ENCODE peak calls at places on chromosomes 6 and 20, in nine cellular contexts. K is kidney, M is tibial artery, N is spleen, O is suprapubic skin, Q is lower leg skin, J is neural crest cell, U is cardiac fibroblast, L is psoas muscle. G is an unnamed sample.

GRCh38 chr20:39800548-39800947 is 838.4 kb downstream of the DHX35 start:
- DNase-seq in O (no peak), Q (peak), L (peak), J (no peak), M (peak), U (peak), K (peak), N (no peak), G (peak)

GRCh38 chr20:61725145-61725544 is 340.5 kb downstream of the TAF4 start:
- DNase-seq in J (no peak), N (no peak), K (peak), M (no peak), O (no peak), Q (no peak), L (no peak), U (no peak), G (no peak)

GRCh38 chr6:74409447-74409846 is 713.4 kb downstream of the CD109 start:
- DNase-seq in O (no peak), N (no peak), K (no peak), L (no peak), U (peak), M (no peak), Q (no peak), J (no peak), G (peak)

GRCh38 chr6:80872194-80872950 is 765.9 kb downstream of the BCKDHB start:
- DNase-seq in N (no peak), M (peak), U (no peak), Q (peak), O (no peak), J (no peak), K (no peak), L (no peak), G (no peak)

GRCh38 chr6:135506270-135506997 is 8.9 kb upstream of the AHI1 start:
- DNase-seq in N (no peak), U (peak), L (no peak), O (no peak), M (no peak), K (no peak), Q (no peak), J (no peak), G (peak)

GRCh38 chr6:37171141-37171969 is 1.4 kb downstream of the PIM1 start:
- DNase-seq in Q (peak), U (peak), M (peak), L (peak), K (peak), O (peak), J (peak), N (peak), G (peak)

GRCh38 chr6:88870728-88871330 is 92.6 kb downstream of the RNGTT start:
- DNase-seq in O (no peak), J (peak), M (no peak), L (no peak), U (peak), Q (no peak), N (no peak), K (no peak), G (peak)

GRCh38 chr6:39881851-39882566 is 52.3 kb downstream of the MOCS1 start:
- DNase-seq in Q (no peak), N (no peak), J (no peak), K (no peak), U (peak), L (no peak), O (no peak), M (peak), G (no peak)

GRCh38 chr6:74607934-74608333 is 597.9 kb downstream of the COL12A1 start:
- DNase-seq in L (no peak), Q (no peak), K (no peak), J (no peak), U (peak), O (no peak), M (no peak), N (no peak), G (no peak)

GRCh38 chr6:133358598-133358997 is 117.4 kb downstream of the EYA4 start:
- DNase-seq in K (no peak), O (no peak), M (no peak), L (no peak), J (no peak), N (no peak), U (no peak), Q (no peak), G (no peak)

GRCh38 chr6:21442874-21443273 is 150.7 kb upstream of the SOX4 start:
- DNase-seq in L (no peak), K (no peak), J (no peak), O (no peak), U (no peak), M (no peak), Q (no peak), N (no peak), G (no peak)

GRCh38 chr20:23049201-23049932 is at the start of gene THBD:
- DNase-seq in N (peak), O (peak), Q (peak), L (peak), M (peak), U (peak), J (no peak), K (peak), G (peak)

GRCh38 chr6:30781697-30782424 is 37.5 kb upstream of the IER3 start:
- DNase-seq in L (peak), M (peak), N (peak), U (peak), J (no peak), Q (peak), K (peak), O (peak), G (peak)

GRCh38 chr20:6692566-6693168 is 74.8 kb upstream of the BMP2 start:
- DNase-seq in K (no peak), L (no peak), J (no peak), N (no peak), Q (no peak), O (no peak), M (no peak), U (no peak), G (peak)
- TF ChIP-seq CTCF in K (no peak), L (no peak), J (no peak), N (no peak), Q (no peak), O (no peak), M (no peak), U (no peak), G (no peak)

DNA sequence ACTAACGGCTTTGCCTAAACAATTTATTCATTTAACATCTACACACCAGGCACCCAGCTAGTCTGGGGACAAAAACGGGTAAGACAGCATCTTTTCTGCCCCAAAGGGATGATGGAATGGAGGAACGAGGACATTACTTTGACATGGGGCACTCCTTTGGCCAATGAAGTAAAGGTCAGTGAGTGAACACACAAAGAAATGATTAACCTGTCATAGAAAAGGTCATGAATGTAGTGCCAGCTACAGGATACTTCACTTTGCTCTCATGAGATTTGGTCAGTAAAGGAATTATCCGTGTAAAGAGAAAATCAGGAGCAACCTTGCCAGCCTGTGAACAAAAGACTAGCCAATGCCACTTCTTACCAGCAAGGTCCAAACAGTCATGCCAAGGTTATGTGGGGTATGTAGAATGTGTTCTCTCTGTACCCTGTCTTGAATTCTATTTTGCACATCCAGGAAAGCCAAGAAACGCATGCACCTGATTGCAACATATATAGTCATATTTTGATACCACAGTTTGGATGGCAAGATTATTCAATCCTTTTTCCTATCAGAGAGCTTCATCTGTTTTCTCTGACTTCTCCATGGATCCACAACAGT is 145.3 kb downstream of the GMPR start:
- DNase-seq in U (no peak), K (no peak), Q (no peak), M (no peak), L (no peak), N (no peak), J (no peak), O (no peak), G (no peak)
- TF ChIP-seq CTCF in U (no peak), K (no peak), Q (no peak), M (no peak), L (no peak), N (no peak), J (no peak), O (no peak), G (no peak)

GRCh38 chr6:16184129-16184528 is 54.3 kb upstream of the GMPR start:
- DNase-seq in Q (no peak), J (no peak), L (no peak), K (no peak), U (peak), N (no peak), M (no peak), O (no peak), G (peak)
- TF ChIP-seq CTCF in Q (no peak), J (no peak), L (peak), K (no peak), U (peak), N (peak), M (no peak), O (peak), G (peak)

GRCh38 chr6:3294921-3295871 is 36.4 kb downstream of the PSMG4 start:
- DNase-seq in O (peak), U (no peak), M (no peak), L (peak), J (no peak), K (peak), Q (no peak), N (peak), G (peak)
- TF ChIP-seq CTCF in O (no peak), U (no peak), M (no peak), L (peak), J (peak), K (peak), Q (no peak), N (no peak), G (peak)

GRCh38 chr6:169326067-169326799 is 72.6 kb upstream of the THBS2 start:
- DNase-seq in L (no peak), O (no peak), U (peak), N (no peak), M (no peak), J (no peak), K (no peak), Q (no peak), G (peak)
- TF ChIP-seq CTCF in L (no peak), O (peak), U (peak), N (no peak), M (peak), J (no peak), K (peak), Q (no peak), G (peak)

DNA sequence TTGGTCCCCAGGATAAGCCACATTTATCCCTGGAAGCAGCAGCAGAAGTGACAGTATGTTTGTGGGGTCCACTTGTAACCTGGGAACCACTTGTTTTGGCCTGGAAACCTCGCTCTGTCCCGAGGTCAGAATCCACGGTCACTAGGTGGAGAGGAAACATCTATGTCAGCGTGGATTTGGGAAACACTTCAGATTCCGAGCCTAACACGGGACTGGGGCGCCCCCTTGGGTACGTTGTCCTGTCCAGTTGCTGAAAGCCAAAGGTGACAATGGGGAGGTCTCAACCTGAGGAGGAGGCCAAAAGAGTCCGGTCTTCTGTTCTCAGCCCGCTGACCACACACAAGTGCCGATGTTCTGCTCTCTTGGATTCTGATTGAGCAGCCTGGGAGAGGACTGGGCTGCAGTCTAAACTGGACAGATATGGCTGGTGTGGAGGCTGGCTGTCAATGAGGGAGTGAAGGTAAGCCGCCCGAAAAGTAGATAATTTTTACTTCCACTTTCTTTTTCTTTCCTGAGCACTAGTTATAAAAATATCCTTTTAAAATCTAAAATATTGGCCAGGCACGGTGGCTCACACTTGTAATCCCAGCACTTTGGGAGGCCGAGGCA is 4.9 kb upstream of the ZFP57 start:
- DNase-seq in K (no peak), N (no peak), J (no peak), L (no peak), M (no peak), O (no peak), U (peak), Q (no peak), G (no peak)
- TF ChIP-seq CTCF in K (no peak), N (no peak), J (no peak), L (no peak), M (no peak), O (no peak), U (peak), Q (no peak), G (no peak)

G was measured in NB4.